ENCODE peak calls at places on chromosomes 12 and 14, in six cellular contexts. I, M, P, L, F and V are unnamed samples.

GRCh38 chr14:99041141-99041819 is 230.7 kb downstream of the BCL11B start:
- DNase-seq in I (no peak), M (no peak), P (no peak), L (no peak), F (no peak), V (no peak)

GRCh38 chr14:85536835-85537195 is 6.9 kb downstream of the FLRT2 start:
- DNase-seq in I (no peak), M (no peak), P (no peak), L (no peak), F (no peak), V (no peak)

GRCh38 chr12:71958993-71959588 is 20.4 kb downstream of the TPH2 start:
- DNase-seq in I (no peak), M (no peak), P (no peak), L (no peak), F (no peak), V (no peak)

GRCh38 chr12:52358575-52359350 is 8.5 kb downstream of the KRT85 start:
- DNase-seq in I (no peak), M (no peak), P (no peak), L (no peak), F (no peak), V (no peak)

GRCh38 chr12:120249875-120250795 is 15.4 kb downstream of the PXN start:
- DNase-seq in I (no peak), M (no peak), P (no peak), L (no peak), F (peak), V (no peak)

GRCh38 chr12:34393086-34393820 is 371.0 kb downstream of the ALG10 start:
- DNase-seq in I (no peak), M (no peak), P (peak), L (no peak), F (no peak), V (no peak)

GRCh38 chr12:83800022-83800421 is 1112.6 kb downstream of the SLC6A15 start:
- DNase-seq in I (no peak), M (no peak), P (no peak), L (no peak), F (no peak), V (no peak)

GRCh38 chr14:42047421-42048045 is 440.9 kb downstream of the LRFN5 start:
- DNase-seq in I (no peak), M (no peak), P (no peak), L (no peak), F (no peak), V (no peak)

GRCh38 chr14:99838555-99839193 is 45.5 kb downstream of the EML1 start:
- DNase-seq in I (no peak), M (no peak), P (no peak), L (no peak), F (no peak), V (no peak)

GRCh38 chr14:71006200-71006563 is 98.9 kb downstream of the PCNX1 start:
- DNase-seq in I (no peak), M (no peak), P (no peak), L (no peak), F (no peak), V (no peak)

GRCh38 chr12:116892741-116893140 is 11.5 kb upstream of the HRK start:
- DNase-seq in I (no peak), M (no peak), P (no peak), L (no peak), F (no peak), V (no peak)

GRCh38 chr12:89355243-89356068 is 3.2 kb upstream of the DUSP6 start:
- DNase-seq in I (no peak), M (no peak), P (no peak), L (no peak), F (no peak), V (no peak)